ENCODE peak calls at places on chromosomes 7 and 10, in eight cellular contexts. L, D, H, R, Z, V, G and K are unnamed samples.

GRCh38 chr10:77392851-77393250 is 244.8 kb downstream of the KCNMA1 start:
- DNase-seq in L (no peak), D (no peak), H (peak; percentile 98), R (peak; percentile 95), Z (peak; percentile 87), V (no peak), G (no peak), K (no peak)

GRCh38 chr10:125538947-125539649 is 143.9 kb downstream of the TEX36 start:
- DNase-seq in L (peak; percentile 93), D (peak; percentile 20), H (peak; percentile 72), R (no peak), Z (peak; percentile 88), V (no peak), G (no peak), K (no peak)

GRCh38 chr10:48878091-48878490 is 61.5 kb downstream of the LRRC18 start:
- DNase-seq in L (no peak), D (no peak), H (no peak), R (no peak), Z (no peak), V (no peak), G (no peak), K (no peak)

GRCh38 chr7:748446-748845 is 21.4 kb upstream of the PRKAR1B start:
- DNase-seq in L (no peak), D (no peak), H (no peak), R (no peak), Z (no peak), V (no peak), G (no peak), K (no peak)

GRCh38 chr7:75928600-75928939 is 13.6 kb downstream of the POR start:
- DNase-seq in L (no peak), D (no peak), H (no peak), R (no peak), Z (no peak), V (peak; percentile 64), G (no peak), K (no peak)

GRCh38 chr7:17142831-17143541 is 155.5 kb upstream of the AHR start:
- DNase-seq in L (no peak), D (no peak), H (peak; percentile 29), R (no peak), Z (no peak), V (no peak), G (no peak), K (no peak)

GRCh38 chr7:76997381-76998262 is 34.5 kb downstream of the SPDYE17 start:
- DNase-seq in L (no peak), D (no peak), H (no peak), R (no peak), Z (no peak), V (peak; percentile 27), G (no peak), K (no peak)

GRCh38 chr10:77744249-77744648 is 106.6 kb upstream of the KCNMA1 start:
- DNase-seq in L (no peak), D (no peak), H (peak; percentile 86), R (no peak), Z (no peak), V (no peak), G (no peak), K (no peak)

GRCh38 chr7:42671627-42672026 is 240.2 kb downstream of the C7orf25 start:
- DNase-seq in L (no peak), D (no peak), H (peak; percentile 95), R (no peak), Z (no peak), V (no peak), G (no peak), K (no peak)